ENCODE peak calls at places on chromosomes 1 and 21, in six cellular contexts. One of them, this sample, is unnamed.

GRCh38 chr1:89589515-89589914 is 43.4 kb upstream of the LRRC8C start:
- DNase-seq in adrenal gland: no peak
- DNase-seq in stimulated activated CD4-positive, alpha-beta T cell treated with anti-CD3 and anti-CD28 coated beads, Interleukin-4, amount 100 ng/mL, for 24 hours: no peak
- DNase-seq in hepatocyte: no peak
- DNase-seq in left colon: no peak
- DNase-seq in stimulated activated CD8-positive, alpha-beta memory T cell treated with anti-CD3 and anti-CD28 coated beads, Interleukin-4, amount 100 ng/mL, for 24 hours: no peak
- DNase-seq in this sample: no peak

GRCh38 chr1:9894115-9894514 is 16.0 kb downstream of the CTNNBIP1 start:
- DNase-seq in adrenal gland: no peak
- DNase-seq in stimulated activated CD4-positive, alpha-beta T cell treated with anti-CD3 and anti-CD28 coated beads, Interleukin-4, amount 100 ng/mL, for 24 hours: no peak
- DNase-seq in hepatocyte: no peak
- DNase-seq in left colon: no peak
- DNase-seq in stimulated activated CD8-positive, alpha-beta memory T cell treated with anti-CD3 and anti-CD28 coated beads, Interleukin-4, amount 100 ng/mL, for 24 hours: no peak
- DNase-seq in this sample: no peak

GRCh38 chr1:197451424-197451823 is 183.4 kb downstream of the CRB1 start:
- DNase-seq in adrenal gland: no peak
- DNase-seq in stimulated activated CD4-positive, alpha-beta T cell treated with anti-CD3 and anti-CD28 coated beads, Interleukin-4, amount 100 ng/mL, for 24 hours: no peak
- DNase-seq in hepatocyte: no peak
- DNase-seq in left colon: no peak
- DNase-seq in stimulated activated CD8-positive, alpha-beta memory T cell treated with anti-CD3 and anti-CD28 coated beads, Interleukin-4, amount 100 ng/mL, for 24 hours: no peak
- DNase-seq in this sample: no peak

GRCh38 chr1:48697066-48697707 is 79.5 kb downstream of the BEND5 start:
- DNase-seq in adrenal gland: peak; percentile 87
- DNase-seq in stimulated activated CD4-positive, alpha-beta T cell treated with anti-CD3 and anti-CD28 coated beads, Interleukin-4, amount 100 ng/mL, for 24 hours: peak; percentile 35
- DNase-seq in hepatocyte: peak; percentile 62
- DNase-seq in left colon: no peak
- DNase-seq in stimulated activated CD8-positive, alpha-beta memory T cell treated with anti-CD3 and anti-CD28 coated beads, Interleukin-4, amount 100 ng/mL, for 24 hours: peak; percentile 38
- DNase-seq in this sample: peak; percentile 4

GRCh38 chr1:64920936-64921589 is 45.3 kb downstream of the JAK1 start:
- DNase-seq in adrenal gland: no peak
- DNase-seq in stimulated activated CD4-positive, alpha-beta T cell treated with anti-CD3 and anti-CD28 coated beads, Interleukin-4, amount 100 ng/mL, for 24 hours: no peak
- DNase-seq in hepatocyte: no peak
- DNase-seq in left colon: no peak
- DNase-seq in stimulated activated CD8-positive, alpha-beta memory T cell treated with anti-CD3 and anti-CD28 coated beads, Interleukin-4, amount 100 ng/mL, for 24 hours: no peak
- DNase-seq in this sample: no peak

GRCh38 chr1:31101147-31101502 is 35.6 kb upstream of the PUM1 start:
- DNase-seq in adrenal gland: no peak
- DNase-seq in stimulated activated CD4-positive, alpha-beta T cell treated with anti-CD3 and anti-CD28 coated beads, Interleukin-4, amount 100 ng/mL, for 24 hours: no peak
- DNase-seq in hepatocyte: peak; percentile 29
- DNase-seq in left colon: peak; percentile 34
- DNase-seq in stimulated activated CD8-positive, alpha-beta memory T cell treated with anti-CD3 and anti-CD28 coated beads, Interleukin-4, amount 100 ng/mL, for 24 hours: no peak
- DNase-seq in this sample: no peak

GRCh38 chr21:44522753-44523204 is 17.2 kb downstream of the KRTAP10-1 start:
- DNase-seq in adrenal gland: peak; percentile 13
- DNase-seq in stimulated activated CD4-positive, alpha-beta T cell treated with anti-CD3 and anti-CD28 coated beads, Interleukin-4, amount 100 ng/mL, for 24 hours: no peak
- DNase-seq in hepatocyte: no peak
- DNase-seq in left colon: no peak
- DNase-seq in stimulated activated CD8-positive, alpha-beta memory T cell treated with anti-CD3 and anti-CD28 coated beads, Interleukin-4, amount 100 ng/mL, for 24 hours: no peak
- DNase-seq in this sample: no peak

GRCh38 chr1:67834246-67834877 is 1.1 kb upstream of the GNG12 start:
- DNase-seq in adrenal gland: no peak
- DNase-seq in stimulated activated CD4-positive, alpha-beta T cell treated with anti-CD3 and anti-CD28 coated beads, Interleukin-4, amount 100 ng/mL, for 24 hours: no peak
- DNase-seq in hepatocyte: no peak
- DNase-seq in left colon: no peak
- DNase-seq in stimulated activated CD8-positive, alpha-beta memory T cell treated with anti-CD3 and anti-CD28 coated beads, Interleukin-4, amount 100 ng/mL, for 24 hours: no peak
- DNase-seq in this sample: no peak

GRCh38 chr1:43267818-43268425 is 1.9 kb upstream of the TMEM125 start:
- DNase-seq in adrenal gland: no peak
- DNase-seq in stimulated activated CD4-positive, alpha-beta T cell treated with anti-CD3 and anti-CD28 coated beads, Interleukin-4, amount 100 ng/mL, for 24 hours: no peak
- DNase-seq in hepatocyte: no peak
- DNase-seq in left colon: no peak
- DNase-seq in stimulated activated CD8-positive, alpha-beta memory T cell treated with anti-CD3 and anti-CD28 coated beads, Interleukin-4, amount 100 ng/mL, for 24 hours: no peak
- DNase-seq in this sample: no peak

GRCh38 chr1:6275826-6276764 is 15.2 kb upstream of the GPR153 start:
- DNase-seq in adrenal gland: peak; percentile 60
- DNase-seq in stimulated activated CD4-positive, alpha-beta T cell treated with anti-CD3 and anti-CD28 coated beads, Interleukin-4, amount 100 ng/mL, for 24 hours: no peak
- DNase-seq in hepatocyte: peak; percentile 85
- DNase-seq in left colon: peak; percentile 76
- DNase-seq in stimulated activated CD8-positive, alpha-beta memory T cell treated with anti-CD3 and anti-CD28 coated beads, Interleukin-4, amount 100 ng/mL, for 24 hours: no peak
- DNase-seq in this sample: no peak

GRCh38 chr1:25129380-25129779 is 102.9 kb downstream of the SYF2 start:
- DNase-seq in adrenal gland: no peak
- DNase-seq in stimulated activated CD4-positive, alpha-beta T cell treated with anti-CD3 and anti-CD28 coated beads, Interleukin-4, amount 100 ng/mL, for 24 hours: no peak
- DNase-seq in hepatocyte: no peak
- DNase-seq in left colon: no peak
- DNase-seq in stimulated activated CD8-positive, alpha-beta memory T cell treated with anti-CD3 and anti-CD28 coated beads, Interleukin-4, amount 100 ng/mL, for 24 hours: no peak
- DNase-seq in this sample: no peak

GRCh38 chr1:209860293-209860881 is 32.6 kb downstream of the UTP25 start:
- DNase-seq in adrenal gland: peak; percentile 92
- DNase-seq in stimulated activated CD4-positive, alpha-beta T cell treated with anti-CD3 and anti-CD28 coated beads, Interleukin-4, amount 100 ng/mL, for 24 hours: peak; percentile 79
- DNase-seq in hepatocyte: peak; percentile 94
- DNase-seq in left colon: peak; percentile 51
- DNase-seq in stimulated activated CD8-positive, alpha-beta memory T cell treated with anti-CD3 and anti-CD28 coated beads, Interleukin-4, amount 100 ng/mL, for 24 hours: peak; percentile 52
- DNase-seq in this sample: peak; percentile 49

GRCh38 chr1:36108314-36108713 is 16.7 kb downstream of the COL8A2 start:
- DNase-seq in adrenal gland: no peak
- DNase-seq in stimulated activated CD4-positive, alpha-beta T cell treated with anti-CD3 and anti-CD28 coated beads, Interleukin-4, amount 100 ng/mL, for 24 hours: no peak
- DNase-seq in hepatocyte: no peak
- DNase-seq in left colon: no peak
- DNase-seq in stimulated activated CD8-positive, alpha-beta memory T cell treated with anti-CD3 and anti-CD28 coated beads, Interleukin-4, amount 100 ng/mL, for 24 hours: no peak
- DNase-seq in this sample: no peak

GRCh38 chr1:1238702-1239178 is 6.7 kb downstream of the B3GALT6 start:
- DNase-seq in adrenal gland: no peak
- DNase-seq in stimulated activated CD4-positive, alpha-beta T cell treated with anti-CD3 and anti-CD28 coated beads, Interleukin-4, amount 100 ng/mL, for 24 hours: no peak
- DNase-seq in hepatocyte: no peak
- DNase-seq in left colon: no peak
- DNase-seq in stimulated activated CD8-positive, alpha-beta memory T cell treated with anti-CD3 and anti-CD28 coated beads, Interleukin-4, amount 100 ng/mL, for 24 hours: no peak
- DNase-seq in this sample: no peak

GRCh38 chr1:160032165-160032827 is 506 bp upstream of the PIGM start:
- DNase-seq in adrenal gland: no peak
- DNase-seq in stimulated activated CD4-positive, alpha-beta T cell treated with anti-CD3 and anti-CD28 coated beads, Interleukin-4, amount 100 ng/mL, for 24 hours: no peak
- DNase-seq in hepatocyte: no peak
- DNase-seq in left colon: no peak
- DNase-seq in stimulated activated CD8-positive, alpha-beta memory T cell treated with anti-CD3 and anti-CD28 coated beads, Interleukin-4, amount 100 ng/mL, for 24 hours: no peak
- DNase-seq in this sample: no peak

GRCh38 chr21:40706806-40707205 is 140.2 kb downstream of the DSCAM start:
- DNase-seq in adrenal gland: no peak
- DNase-seq in stimulated activated CD4-positive, alpha-beta T cell treated with anti-CD3 and anti-CD28 coated beads, Interleukin-4, amount 100 ng/mL, for 24 hours: no peak
- DNase-seq in hepatocyte: no peak
- DNase-seq in left colon: no peak
- DNase-seq in stimulated activated CD8-positive, alpha-beta memory T cell treated with anti-CD3 and anti-CD28 coated beads, Interleukin-4, amount 100 ng/mL, for 24 hours: no peak
- DNase-seq in this sample: no peak

GRCh38 chr1:159205225-159205624 is 550 bp downstream of the ACKR1 start:
- DNase-seq in adrenal gland: no peak
- DNase-seq in stimulated activated CD4-positive, alpha-beta T cell treated with anti-CD3 and anti-CD28 coated beads, Interleukin-4, amount 100 ng/mL, for 24 hours: no peak
- DNase-seq in hepatocyte: no peak
- DNase-seq in left colon: no peak
- DNase-seq in stimulated activated CD8-positive, alpha-beta memory T cell treated with anti-CD3 and anti-CD28 coated beads, Interleukin-4, amount 100 ng/mL, for 24 hours: no peak
- DNase-seq in this sample: no peak

GRCh38 chr1:206066479-206067171 is 13.7 kb downstream of the RHEX start:
- DNase-seq in adrenal gland: no peak
- DNase-seq in stimulated activated CD4-positive, alpha-beta T cell treated with anti-CD3 and anti-CD28 coated beads, Interleukin-4, amount 100 ng/mL, for 24 hours: no peak
- DNase-seq in hepatocyte: peak; percentile 51
- DNase-seq in left colon: no peak
- DNase-seq in stimulated activated CD8-positive, alpha-beta memory T cell treated with anti-CD3 and anti-CD28 coated beads, Interleukin-4, amount 100 ng/mL, for 24 hours: no peak
- DNase-seq in this sample: no peak

GRCh38 chr1:46134660-46135331 is 2.4 kb upstream of the PIK3R3 start:
- DNase-seq in adrenal gland: peak; percentile 43
- DNase-seq in stimulated activated CD4-positive, alpha-beta T cell treated with anti-CD3 and anti-CD28 coated beads, Interleukin-4, amount 100 ng/mL, for 24 hours: no peak
- DNase-seq in hepatocyte: peak; percentile 14
- DNase-seq in left colon: no peak
- DNase-seq in stimulated activated CD8-positive, alpha-beta memory T cell treated with anti-CD3 and anti-CD28 coated beads, Interleukin-4, amount 100 ng/mL, for 24 hours: no peak
- DNase-seq in this sample: no peak

GRCh38 chr21:38631676-38632075 is 133.4 kb upstream of the ERG start:
- DNase-seq in adrenal gland: no peak
- DNase-seq in stimulated activated CD4-positive, alpha-beta T cell treated with anti-CD3 and anti-CD28 coated beads, Interleukin-4, amount 100 ng/mL, for 24 hours: no peak
- DNase-seq in hepatocyte: no peak
- DNase-seq in left colon: no peak
- DNase-seq in stimulated activated CD8-positive, alpha-beta memory T cell treated with anti-CD3 and anti-CD28 coated beads, Interleukin-4, amount 100 ng/mL, for 24 hours: no peak
- DNase-seq in this sample: no peak

GRCh38 chr1:152457071-152457470 is 43.0 kb upstream of the CRNN start:
- DNase-seq in adrenal gland: no peak
- DNase-seq in stimulated activated CD4-positive, alpha-beta T cell treated with anti-CD3 and anti-CD28 coated beads, Interleukin-4, amount 100 ng/mL, for 24 hours: no peak
- DNase-seq in hepatocyte: no peak
- DNase-seq in left colon: no peak
- DNase-seq in stimulated activated CD8-positive, alpha-beta memory T cell treated with anti-CD3 and anti-CD28 coated beads, Interleukin-4, amount 100 ng/mL, for 24 hours: no peak
- DNase-seq in this sample: no peak

GRCh38 chr1:195054217-195054687 is 1554.0 kb downstream of the KCNT2 start:
- DNase-seq in adrenal gland: no peak
- DNase-seq in stimulated activated CD4-positive, alpha-beta T cell treated with anti-CD3 and anti-CD28 coated beads, Interleukin-4, amount 100 ng/mL, for 24 hours: no peak
- DNase-seq in hepatocyte: no peak
- DNase-seq in left colon: no peak
- DNase-seq in stimulated activated CD8-positive, alpha-beta memory T cell treated with anti-CD3 and anti-CD28 coated beads, Interleukin-4, amount 100 ng/mL, for 24 hours: no peak
- DNase-seq in this sample: no peak

GRCh38 chr1:5374176-5374575 is 618.0 kb downstream of the NPHP4 start:
- DNase-seq in adrenal gland: no peak
- DNase-seq in stimulated activated CD4-positive, alpha-beta T cell treated with anti-CD3 and anti-CD28 coated beads, Interleukin-4, amount 100 ng/mL, for 24 hours: no peak
- DNase-seq in hepatocyte: no peak
- DNase-seq in left colon: no peak
- DNase-seq in stimulated activated CD8-positive, alpha-beta memory T cell treated with anti-CD3 and anti-CD28 coated beads, Interleukin-4, amount 100 ng/mL, for 24 hours: no peak
- DNase-seq in this sample: no peak

GRCh38 chr21:36692844-36693143 is 6.1 kb upstream of the SIM2 start:
- DNase-seq in adrenal gland: no peak
- DNase-seq in stimulated activated CD4-positive, alpha-beta T cell treated with anti-CD3 and anti-CD28 coated beads, Interleukin-4, amount 100 ng/mL, for 24 hours: no peak
- DNase-seq in hepatocyte: no peak
- DNase-seq in left colon: no peak
- DNase-seq in stimulated activated CD8-positive, alpha-beta memory T cell treated with anti-CD3 and anti-CD28 coated beads, Interleukin-4, amount 100 ng/mL, for 24 hours: no peak
- DNase-seq in this sample: no peak

GRCh38 chr1:203692565-203693470 is 66.2 kb downstream of the ATP2B4 start:
- DNase-seq in adrenal gland: peak; percentile 90
- DNase-seq in stimulated activated CD4-positive, alpha-beta T cell treated with anti-CD3 and anti-CD28 coated beads, Interleukin-4, amount 100 ng/mL, for 24 hours: peak; percentile 24
- DNase-seq in hepatocyte: peak; percentile 80
- DNase-seq in left colon: peak; percentile 79
- DNase-seq in stimulated activated CD8-positive, alpha-beta memory T cell treated with anti-CD3 and anti-CD28 coated beads, Interleukin-4, amount 100 ng/mL, for 24 hours: no peak
- DNase-seq in this sample: no peak

GRCh38 chr1:18938707-18939070 is 17.8 kb downstream of the IFFO2 start:
- DNase-seq in adrenal gland: no peak
- DNase-seq in stimulated activated CD4-positive, alpha-beta T cell treated with anti-CD3 and anti-CD28 coated beads, Interleukin-4, amount 100 ng/mL, for 24 hours: no peak
- DNase-seq in hepatocyte: no peak
- DNase-seq in left colon: no peak
- DNase-seq in stimulated activated CD8-positive, alpha-beta memory T cell treated with anti-CD3 and anti-CD28 coated beads, Interleukin-4, amount 100 ng/mL, for 24 hours: no peak
- DNase-seq in this sample: no peak

GRCh38 chr21:45887121-45887611 is 94.4 kb upstream of the COL6A1 start:
- DNase-seq in adrenal gland: no peak
- DNase-seq in stimulated activated CD4-positive, alpha-beta T cell treated with anti-CD3 and anti-CD28 coated beads, Interleukin-4, amount 100 ng/mL, for 24 hours: no peak
- DNase-seq in hepatocyte: no peak
- DNase-seq in left colon: no peak
- DNase-seq in stimulated activated CD8-positive, alpha-beta memory T cell treated with anti-CD3 and anti-CD28 coated beads, Interleukin-4, amount 100 ng/mL, for 24 hours: no peak
- DNase-seq in this sample: no peak

GRCh38 chr1:245330951-245331350 is 176.2 kb downstream of the KIF26B start:
- DNase-seq in adrenal gland: no peak
- DNase-seq in stimulated activated CD4-positive, alpha-beta T cell treated with anti-CD3 and anti-CD28 coated beads, Interleukin-4, amount 100 ng/mL, for 24 hours: no peak
- DNase-seq in hepatocyte: no peak
- DNase-seq in left colon: no peak
- DNase-seq in stimulated activated CD8-positive, alpha-beta memory T cell treated with anti-CD3 and anti-CD28 coated beads, Interleukin-4, amount 100 ng/mL, for 24 hours: no peak
- DNase-seq in this sample: no peak

GRCh38 chr21:17780539-17780938 is 38.6 kb downstream of the C21orf91 start:
- DNase-seq in adrenal gland: no peak
- DNase-seq in stimulated activated CD4-positive, alpha-beta T cell treated with anti-CD3 and anti-CD28 coated beads, Interleukin-4, amount 100 ng/mL, for 24 hours: peak; percentile 56
- DNase-seq in hepatocyte: no peak
- DNase-seq in left colon: no peak
- DNase-seq in stimulated activated CD8-positive, alpha-beta memory T cell treated with anti-CD3 and anti-CD28 coated beads, Interleukin-4, amount 100 ng/mL, for 24 hours: no peak
- DNase-seq in this sample: peak; percentile 24

GRCh38 chr1:61851849-61852692 is 109.8 kb downstream of the PATJ start:
- DNase-seq in adrenal gland: no peak
- DNase-seq in stimulated activated CD4-positive, alpha-beta T cell treated with anti-CD3 and anti-CD28 coated beads, Interleukin-4, amount 100 ng/mL, for 24 hours: peak; percentile 12
- DNase-seq in hepatocyte: peak; percentile 83
- DNase-seq in left colon: no peak
- DNase-seq in stimulated activated CD8-positive, alpha-beta memory T cell treated with anti-CD3 and anti-CD28 coated beads, Interleukin-4, amount 100 ng/mL, for 24 hours: no peak
- DNase-seq in this sample: no peak

GRCh38 chr1:47918257-47918867 is 78.8 kb downstream of the TRABD2B start:
- DNase-seq in adrenal gland: peak; percentile 39
- DNase-seq in stimulated activated CD4-positive, alpha-beta T cell treated with anti-CD3 and anti-CD28 coated beads, Interleukin-4, amount 100 ng/mL, for 24 hours: no peak
- DNase-seq in hepatocyte: peak; percentile 62
- DNase-seq in left colon: no peak
- DNase-seq in stimulated activated CD8-positive, alpha-beta memory T cell treated with anti-CD3 and anti-CD28 coated beads, Interleukin-4, amount 100 ng/mL, for 24 hours: no peak
- DNase-seq in this sample: no peak

GRCh38 chr1:17409391-17409811 is 30.1 kb downstream of the RCC2 start:
- DNase-seq in adrenal gland: no peak
- DNase-seq in stimulated activated CD4-positive, alpha-beta T cell treated with anti-CD3 and anti-CD28 coated beads, Interleukin-4, amount 100 ng/mL, for 24 hours: no peak
- DNase-seq in hepatocyte: no peak
- DNase-seq in left colon: no peak
- DNase-seq in stimulated activated CD8-positive, alpha-beta memory T cell treated with anti-CD3 and anti-CD28 coated beads, Interleukin-4, amount 100 ng/mL, for 24 hours: no peak
- DNase-seq in this sample: no peak

GRCh38 chr21:40128891-40129290 is 261.7 kb downstream of the PCP4 start:
- DNase-seq in adrenal gland: no peak
- DNase-seq in stimulated activated CD4-positive, alpha-beta T cell treated with anti-CD3 and anti-CD28 coated beads, Interleukin-4, amount 100 ng/mL, for 24 hours: no peak
- DNase-seq in hepatocyte: no peak
- DNase-seq in left colon: no peak
- DNase-seq in stimulated activated CD8-positive, alpha-beta memory T cell treated with anti-CD3 and anti-CD28 coated beads, Interleukin-4, amount 100 ng/mL, for 24 hours: no peak
- DNase-seq in this sample: no peak

GRCh38 chr1:64522740-64523139 is 52.8 kb downstream of the CACHD1 start:
- DNase-seq in adrenal gland: no peak
- DNase-seq in stimulated activated CD4-positive, alpha-beta T cell treated with anti-CD3 and anti-CD28 coated beads, Interleukin-4, amount 100 ng/mL, for 24 hours: no peak
- DNase-seq in hepatocyte: no peak
- DNase-seq in left colon: no peak
- DNase-seq in stimulated activated CD8-positive, alpha-beta memory T cell treated with anti-CD3 and anti-CD28 coated beads, Interleukin-4, amount 100 ng/mL, for 24 hours: no peak
- DNase-seq in this sample: no peak

This sample was measured in activated T-helper 9 cell treated with anti-CD3 and anti-CD28 coated beads, Interleukin-2, amount 50 U/mL, for 16 hours.